ENCODE peak calls at places on chromosomes 13 and 19, in seven cellular contexts. L is K562, S is IMR-90, W is GM12878, P is upper lobe of left lung, Q is heart left ventricle, V is body of pancreas. B is an unnamed sample.

GRCh38 chr19:44726465-44726864 is 22.0 kb upstream of the BCL3 start:
- ATAC-seq in W (no peak), Q (no peak), L (no peak), S (no peak), P (no peak), V (no peak), B (no peak)

GRCh38 chr19:35851213-35852028 is 883 bp downstream of the NPHS1 start:
- ATAC-seq in Q (no peak), W (no peak), P (no peak), L (no peak), S (no peak), V (peak; percentile 41), B (no peak)

GRCh38 chr13:50715402-50716146 is 127.9 kb downstream of the DLEU7 start:
- ATAC-seq in W (no peak), S (no peak), Q (peak; percentile 34), P (peak; percentile 83), L (no peak), V (no peak), B (peak; percentile 53)

GRCh38 chr19:19371056-19371455 is 34.4 kb upstream of the GATAD2A start:
- ATAC-seq in L (no peak), S (no peak), W (no peak), Q (no peak), V (no peak), P (no peak), B (no peak)

GRCh38 chr13:25292301-25292700 is 5.0 kb upstream of the MTMR6 start:
- ATAC-seq in Q (no peak), S (no peak), W (peak; percentile 20), L (peak; percentile 49), P (no peak), V (no peak), B (peak; percentile 46)

GRCh38 chr19:13998426-13998825 is 7.7 kb downstream of the RFX1 start:
- ATAC-seq in V (no peak), S (no peak), L (no peak), P (no peak), Q (no peak), W (no peak), B (no peak)

GRCh38 chr13:23212621-23213020 is 31.8 kb downstream of the SGCG start:
- ATAC-seq in Q (no peak), P (no peak), S (no peak), V (no peak), L (no peak), W (no peak), B (no peak)

GRCh38 chr19:18506545-18506944 is 15.3 kb downstream of the ELL start:
- ATAC-seq in W (no peak), S (no peak), L (no peak), Q (no peak), P (no peak), V (no peak), B (no peak)

GRCh38 chr19:3178377-3178972 is at the start of gene S1PR4:
- ATAC-seq in P (peak; percentile 9), W (peak; percentile 72), V (peak; percentile 30), S (no peak), Q (no peak), L (no peak), B (peak; percentile 39)

GRCh38 chr13:28333204-28333900 is 161.6 kb downstream of the FLT1 start:
- ATAC-seq in V (no peak), S (no peak), P (no peak), Q (no peak), W (peak; percentile 54), L (no peak), B (no peak)

GRCh38 chr19:53132231-53132991 is at the start of gene ZNF415:
- ATAC-seq in L (no peak), Q (peak; percentile 91), V (peak; percentile 95), W (no peak), S (peak; percentile 95), P (peak; percentile 65), B (peak; percentile 81)

GRCh38 chr13:107721436-107721835 is 493.9 kb downstream of the LIG4 start:
- ATAC-seq in S (no peak), V (no peak), Q (no peak), P (no peak), L (no peak), W (no peak), B (no peak)

GRCh38 chr19:46495789-46496099 is at the start of gene PNMA8B:
- ATAC-seq in V (peak; percentile 72), Q (no peak), S (peak; percentile 51), W (no peak), P (no peak), L (peak; percentile 76), B (no peak)

GRCh38 chr13:35485451-35485850 is 9.0 kb upstream of the MAB21L1 start:
- ATAC-seq in V (no peak), L (no peak), S (no peak), W (no peak), Q (no peak), P (no peak), B (no peak)

GRCh38 chr13:46553521-46553885 is 533 bp downstream of the LRCH1 start:
- ATAC-seq in V (no peak), P (no peak), Q (no peak), W (peak; percentile 13), L (peak; percentile 42), S (no peak), B (no peak)

GRCh38 chr13:80824231-80824630 is 483.3 kb upstream of the SPRY2 start:
- ATAC-seq in S (no peak), W (no peak), V (peak; percentile 53), L (peak; percentile 52), P (no peak), Q (peak; percentile 89), B (peak; percentile 91)

GRCh38 chr13:33193428-33193974 is 92.1 kb downstream of the STARD13 start:
- ATAC-seq in P (no peak), Q (no peak), V (no peak), S (no peak), W (no peak), L (no peak), B (no peak)

GRCh38 chr19:5057860-5058259 is 88.9 kb downstream of the KDM4B start:
- ATAC-seq in Q (no peak), S (peak; percentile 40), V (no peak), W (peak; percentile 86), P (no peak), L (peak; percentile 98), B (peak; percentile 34)

GRCh38 chr13:76667551-76667950 is 218.7 kb downstream of the KCTD12 start:
- ATAC-seq in W (peak; percentile 46), Q (no peak), V (no peak), S (peak; percentile 94), P (no peak), L (no peak), B (peak; percentile 29)

GRCh38 chr19:44925114-44925891 is 10.9 kb downstream of the APOC1 start:
- ATAC-seq in Q (no peak), P (peak; percentile 65), W (no peak), V (no peak), L (no peak), S (peak; percentile 65), B (peak; percentile 83)

GRCh38 chr19:15635016-15635805 is 5.5 kb upstream of the CYP4F3 start:
- ATAC-seq in P (no peak), W (no peak), Q (no peak), L (no peak), V (no peak), S (no peak), B (no peak)

GRCh38 chr19:383922-384800 is 24.8 kb downstream of the C2CD4C start:
- ATAC-seq in W (peak; percentile 76), P (peak; percentile 15), V (peak; percentile 74), L (peak; percentile 91), Q (peak; percentile 42), S (peak; percentile 86), B (no peak)

GRCh38 chr19:36573948-36574726 is 1.0 kb upstream of the ZNF529 start:
- ATAC-seq in Q (no peak), V (peak; percentile 24), S (peak; percentile 52), L (peak; percentile 52), W (peak; percentile 18), P (peak; percentile 32), B (no peak)

GRCh38 chr19:48169974-48170803 is at the start of the genes LIG1 and ZSWIM9:
- ATAC-seq in S (peak; percentile 95), L (peak; percentile 98), Q (peak; percentile 96), W (peak; percentile 97), P (peak; percentile 97), V (peak; percentile 92), B (peak; percentile 96)
- TF ChIP-seq POLR2A in S (peak; percentile 18), L (peak; percentile 85), Q (no peak), W (peak; percentile 88), P (no peak), V (no peak), B (no peak)

GRCh38 chr19:10603084-10603872 is 16.2 kb upstream of the AP1M2 start:
- ATAC-seq in Q (peak; percentile 38), W (peak; percentile 74), V (peak; percentile 24), L (peak; percentile 50), P (peak; percentile 64), S (peak; percentile 13), B (peak; percentile 8)
- TF ChIP-seq POLR2A in Q (no peak), W (peak; percentile 54), V (no peak), L (no peak), P (no peak), S (no peak), B (no peak)

GRCh38 chr13:109999659-110000533 is 213.5 kb upstream of the IRS2 start:
- ATAC-seq in Q (no peak), V (no peak), W (no peak), L (no peak), P (no peak), S (no peak), B (no peak)

GRCh38 chr13:109998808-109999528 is 212.6 kb upstream of the IRS2 start:
- ATAC-seq in W (no peak), L (no peak), Q (no peak), P (no peak), V (no peak), S (peak; percentile 84), B (no peak)

GRCh38 chr13:110004814-110005213 is 218.4 kb upstream of the IRS2 start:
- ATAC-seq in Q (no peak), V (no peak), S (no peak), P (no peak), W (no peak), L (no peak), B (no peak)

GRCh38 chr13:110000534-110001345 is 214.4 kb upstream of the IRS2 start:
- ATAC-seq in W (no peak), V (no peak), P (no peak), L (no peak), Q (no peak), S (no peak), B (no peak)

GRCh38 chr13:110001622-110002275 is 215.4 kb upstream of the IRS2 start:
- ATAC-seq in S (peak; percentile 56), P (no peak), W (no peak), V (no peak), L (no peak), Q (no peak), B (no peak)
- TF ChIP-seq POLR2A in S (no peak), P (no peak), W (no peak), V (no peak), L (no peak), Q (no peak), B (no peak)

DNA sequence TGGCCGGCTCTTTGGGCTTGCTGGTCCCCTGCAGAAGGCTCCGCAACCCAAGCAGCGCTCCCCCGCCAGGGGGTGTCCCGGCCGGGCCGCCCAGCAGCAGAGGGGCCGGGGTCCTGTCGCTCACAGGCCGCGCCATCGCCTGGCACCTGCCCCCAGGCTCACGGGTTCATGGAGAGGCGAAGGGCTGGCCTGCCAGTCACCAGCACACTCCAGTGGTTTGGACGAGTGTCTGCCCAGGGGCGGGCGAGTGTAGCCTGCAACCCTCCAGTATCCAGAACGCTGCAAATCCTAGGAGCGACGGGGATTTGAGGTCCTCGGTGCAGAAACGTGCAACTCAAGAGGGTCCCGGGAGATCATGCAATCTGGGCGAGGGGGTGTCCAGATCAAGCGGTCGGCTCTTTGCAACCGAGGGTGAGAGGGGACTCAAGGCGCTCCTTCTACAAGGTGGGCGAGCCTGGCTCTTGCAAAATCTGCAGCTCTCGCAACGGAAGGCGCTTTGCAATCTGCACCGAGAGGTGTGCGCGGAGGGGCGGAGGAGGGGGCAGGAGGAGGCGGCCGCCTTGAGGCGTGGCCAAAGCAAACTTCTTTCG is at the start of gene DBP:
- ATAC-seq in P (no peak), L (no peak), V (no peak), S (peak; percentile 3), Q (no peak), W (peak; percentile 4), B (no peak)
- TF ChIP-seq POLR2A in P (no peak), L (no peak), V (peak; percentile 35), S (no peak), Q (no peak), W (peak; percentile 65), B (peak; percentile 45)

B was measured in gastroesophageal sphincter.